ENCODE peak calls at places on chromosomes 13 and 19, in five cellular contexts. Y is mesendoderm, I is psoas muscle, B is hepatocyte, L is body of pancreas. D is an unnamed sample.

GRCh38 chr19:55383789-55384575 is at the start of gene TMEM238:
- DNase-seq in Y (peak; percentile 78), I (peak; percentile 62), B (peak; percentile 86), L (peak; percentile 78), D (peak; percentile 68)

GRCh38 chr13:44051923-44052322 is 172.2 kb downstream of the LACC1 start:
- DNase-seq in Y (peak; percentile 56), I (no peak), B (peak; percentile 51), L (no peak), D (no peak)

GRCh38 chr13:48426052-48426451 is 13.1 kb upstream of the LPAR6 start:
- DNase-seq in Y (no peak), I (no peak), B (no peak), L (no peak), D (no peak)

GRCh38 chr19:41956621-41957020 is 2.5 kb downstream of the RABAC1 start:
- DNase-seq in Y (no peak), I (no peak), B (no peak), L (no peak), D (no peak)

GRCh38 chr19:16588089-16588823 is 16.0 kb upstream of the SLC35E1 start:
- DNase-seq in Y (no peak), I (no peak), B (no peak), L (peak; percentile 67), D (no peak)

GRCh38 chr13:42420304-42420703 is 148.4 kb downstream of the AKAP11 start:
- DNase-seq in Y (no peak), I (no peak), B (no peak), L (no peak), D (no peak)

GRCh38 chr19:5864013-5864720 is 6.2 kb downstream of the FUT5 start:
- DNase-seq in Y (no peak), I (no peak), B (no peak), L (no peak), D (no peak)

GRCh38 chr19:38429055-38429810 is 3.2 kb upstream of the RASGRP4 start:
- DNase-seq in Y (no peak), I (no peak), B (no peak), L (no peak), D (no peak)

GRCh38 chr19:4189641-4190040 is 7.2 kb downstream of the ANKRD24 start:
- DNase-seq in Y (no peak), I (no peak), B (no peak), L (no peak), D (no peak)

GRCh38 chr13:86870388-86870966 is 800.7 kb upstream of the SLITRK5 start:
- DNase-seq in Y (peak; percentile 21), I (no peak), B (peak; percentile 28), L (no peak), D (no peak)

GRCh38 chr13:46523972-46524737 is 28.8 kb upstream of the LRCH1 start:
- DNase-seq in Y (no peak), I (no peak), B (no peak), L (no peak), D (no peak)

GRCh38 chr13:87677334-87678234 is 6.4 kb downstream of the SLITRK5 start:
- DNase-seq in Y (peak; percentile 67), I (no peak), B (peak; percentile 31), L (peak; percentile 51), D (peak; percentile 41)

GRCh38 chr19:39679791-39680168 is 24.1 kb downstream of the LGALS16 start:
- DNase-seq in Y (no peak), I (no peak), B (no peak), L (no peak), D (no peak)

GRCh38 chr13:23321534-23322241 is 111.8 kb downstream of the SACS start:
- DNase-seq in Y (no peak), I (peak; percentile 77), B (peak; percentile 62), L (no peak), D (peak; percentile 82)

GRCh38 chr13:50081106-50081898 is 66.1 kb downstream of the KCNRG start:
- DNase-seq in Y (peak; percentile 58), I (peak; percentile 55), B (peak; percentile 71), L (peak; percentile 60), D (peak; percentile 86)

GRCh38 chr19:3907626-3908265 is 25.1 kb upstream of the NMRK2 start:
- DNase-seq in Y (no peak), I (no peak), B (no peak), L (no peak), D (no peak)

GRCh38 chr13:21012841-21013681 is 48.3 kb downstream of the LATS2 start:
- DNase-seq in Y (no peak), I (no peak), B (no peak), L (peak; percentile 38), D (no peak)

GRCh38 chr13:52695856-52696255 is 43.2 kb downstream of the SUGT1 start:
- DNase-seq in Y (no peak), I (no peak), B (no peak), L (no peak), D (no peak)

GRCh38 chr19:17579523-17580244 is 24.2 kb downstream of the COLGALT1 start:
- DNase-seq in Y (peak; percentile 90), I (peak; percentile 51), B (peak; percentile 46), L (peak; percentile 44), D (peak; percentile 74)

GRCh38 chr13:102589291-102589822 is 7.4 kb upstream of the TPP2 start:
- DNase-seq in Y (no peak), I (no peak), B (no peak), L (no peak), D (no peak)

GRCh38 chr13:110114351-110114750 is 192.6 kb downstream of the COL4A1 start:
- DNase-seq in Y (no peak), I (no peak), B (no peak), L (no peak), D (no peak)

GRCh38 chr19:11736696-11737095 is 2.0 kb downstream of the ZNF823 start:
- DNase-seq in Y (peak; percentile 33), I (peak; percentile 31), B (peak; percentile 27), L (peak; percentile 7), D (peak; percentile 76)

GRCh38 chr19:6005321-6006069 is 27.6 kb upstream of the RANBP3 start:
- DNase-seq in Y (no peak), I (no peak), B (no peak), L (no peak), D (no peak)

GRCh38 chr19:28242317-28242927 is 970.5 kb downstream of the UQCRFS1 start:
- DNase-seq in Y (peak; percentile 73), I (no peak), B (peak; percentile 30), L (peak; percentile 38), D (no peak)

DNA sequence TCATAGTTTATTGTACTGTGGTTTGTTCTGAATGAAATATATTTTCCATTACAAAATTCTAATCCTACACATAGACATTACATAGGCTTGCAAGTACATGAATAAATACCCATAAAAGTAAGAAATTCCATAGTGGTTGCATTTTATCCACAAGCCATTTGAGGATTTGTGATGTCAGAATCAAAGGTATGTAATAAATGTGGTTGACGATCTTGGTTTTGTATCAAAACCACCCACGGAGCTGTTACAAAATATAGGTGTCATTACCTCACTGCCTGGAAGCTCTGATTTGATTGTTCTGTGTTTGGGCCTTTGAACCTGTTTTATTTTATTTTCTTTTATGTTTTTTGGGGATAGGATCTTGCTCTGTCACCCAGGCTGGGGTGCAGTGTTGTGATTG is 125.1 kb downstream of the NALCN start:
- DNase-seq in Y (no peak), I (no peak), B (no peak), L (no peak), D (no peak)
- H3K4me1 ChIP-seq in Y (no peaks in the 10 kb centered on the region), I (no peaks in the 10 kb centered on the region), B (no peaks in the 10 kb centered on the region), L (no peaks in the 10 kb centered on the region), D (no peaks in the 10 kb centered on the region)

GRCh38 chr19:8423821-8424223 is 10.7 kb downstream of the MARCHF2 start:
- DNase-seq in Y (peak; percentile 88), I (peak; percentile 91), B (peak; percentile 96), L (peak; percentile 70), D (peak; percentile 97)
- H3K4me3 ChIP-seq in Y (no peak overlapping the region), I (peak overlapping the region; percentile 42), B (no peak overlapping the region), L (no peak overlapping the region), D (no peak overlapping the region)

GRCh38 chr13:98325724-98326123 is 148.7 kb upstream of the RNF113B start:
- DNase-seq in Y (no peak), I (no peak), B (no peak), L (no peak), D (no peak)

GRCh38 chr13:98327326-98328314 is 150.6 kb upstream of the RNF113B start:
- DNase-seq in Y (peak; percentile 76), I (no peak), B (peak; percentile 50), L (no peak), D (no peak)

GRCh38 chr13:98326274-98326673 is 149.2 kb upstream of the RNF113B start:
- DNase-seq in Y (no peak), I (no peak), B (no peak), L (no peak), D (no peak)

GRCh38 chr13:98332222-98332621 is 155.2 kb upstream of the RNF113B start:
- DNase-seq in Y (no peak), I (no peak), B (no peak), L (no peak), D (no peak)

DNA sequence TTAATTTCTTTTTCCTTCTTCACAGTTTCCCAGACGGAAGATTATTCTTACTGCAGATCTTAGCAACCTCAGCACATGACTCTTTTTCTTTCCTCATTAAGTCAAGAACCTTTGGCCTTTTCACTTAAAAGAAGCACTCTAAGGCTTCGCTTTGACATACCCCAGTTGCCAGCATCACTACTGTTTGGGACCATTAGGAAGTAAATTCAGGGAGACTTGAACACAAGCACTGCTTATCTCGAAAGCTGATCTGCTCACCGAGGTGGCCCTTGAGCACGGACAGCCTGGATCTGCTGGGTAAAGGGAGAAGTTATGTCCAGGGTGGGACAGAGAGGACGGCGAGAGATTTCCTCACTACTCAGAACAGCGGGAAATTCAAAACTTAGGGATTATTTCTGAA is 151.4 kb upstream of the RNF113B start:
- DNase-seq in Y (no peak), I (no peak), B (no peak), L (no peak), D (no peak)
- H3K4me1 ChIP-seq in Y (peaks cover 23% of the 10 kb centered on the region), I (no peaks in the 10 kb centered on the region), B (peaks cover 34% of the 10 kb centered on the region), L (peaks cover 4% of the 10 kb centered on the region), D (no peaks in the 10 kb centered on the region)

GRCh38 chr19:35871611-35872010 is 3.2 kb downstream of the APLP1 start:
- DNase-seq in Y (no peak), I (no peak), B (no peak), L (no peak), D (no peak)

GRCh38 chr19:35870798-35871197 is 2.4 kb downstream of the APLP1 start:
- DNase-seq in Y (no peak), I (no peak), B (no peak), L (no peak), D (no peak)

GRCh38 chr19:35868172-35868822 is at the start of gene APLP1:
- DNase-seq in Y (peak; percentile 50), I (peak; percentile 66), B (peak; percentile 85), L (peak; percentile 93), D (peak; percentile 92)

GRCh38 chr19:35868823-35869326 is 501 bp downstream of the APLP1 start:
- DNase-seq in Y (no peak), I (no peak), B (no peak), L (no peak), D (no peak)

DNA sequence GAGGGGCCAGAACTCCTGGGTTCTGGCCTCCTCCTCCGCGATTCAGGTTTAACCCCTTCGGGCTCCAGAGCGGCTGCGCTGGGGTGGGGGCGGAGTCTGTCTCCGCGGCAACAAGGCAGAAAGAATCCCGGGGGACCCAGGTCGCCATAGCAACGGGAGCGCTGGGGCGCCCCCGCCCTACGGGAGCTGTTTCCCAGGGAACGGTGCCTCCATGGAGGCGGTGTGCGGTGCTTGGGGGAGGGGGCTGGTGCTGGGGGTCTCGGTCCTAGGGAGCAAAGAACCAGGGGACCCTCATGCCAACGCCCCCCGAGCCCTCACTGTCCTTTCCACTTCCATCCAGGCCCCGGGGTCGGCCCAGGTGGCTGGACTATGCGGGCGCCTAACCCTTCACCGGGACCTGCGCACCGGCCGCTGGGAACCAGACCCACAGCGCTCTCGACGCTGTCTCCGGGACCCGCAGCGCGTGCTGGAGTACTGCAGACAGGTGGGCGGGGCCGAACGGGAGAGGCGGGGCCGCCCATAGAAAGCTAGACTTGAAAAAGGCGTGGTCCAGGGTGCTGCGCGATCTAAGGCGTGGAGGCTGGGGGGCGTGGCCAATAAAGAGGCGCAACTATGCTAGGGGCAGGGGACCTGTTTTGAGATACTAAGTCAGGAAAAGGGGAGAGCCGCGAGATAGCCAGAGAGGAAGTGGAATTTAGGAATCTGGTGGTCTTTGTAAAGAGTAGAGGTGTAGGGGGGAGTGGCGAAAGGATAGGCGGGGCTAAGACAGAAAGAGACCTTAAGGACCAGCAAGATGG is 1.2 kb downstream of the APLP1 start:
- DNase-seq in Y (peak; percentile 96), I (peak; percentile 59), B (peak; percentile 92), L (peak; percentile 94), D (peak; percentile 76)
- H3K4me3 ChIP-seq in Y (no peak overlapping the region), I (peak overlapping the region; percentile 60), B (peak overlapping the region; percentile 45), L (no peak overlapping the region), D (no peak overlapping the region)

D was measured in aorta.